ENCODE peak calls at places on chromosomes 16 and 17, in five cellular contexts. F is effector CD4-positive, alpha-beta T cell; I is H54; K is stimulated activated CD4-positive, alpha-beta T cell treated with anti-CD3 and anti-CD28 coated beads, TNF-alpha, amount 100 ng/mL, for 48 hours; X is HCEC 1CT. Q is an unnamed sample.

GRCh38 chr16:89330177-89330856 is 112.8 kb downstream of the ZNF778 start:
- DNase-seq in F (peak), I (peak), K (no peak), X (no peak), Q (no peak)

GRCh38 chr17:35313875-35314409 is 59.5 kb downstream of the SLFN11 start:
- DNase-seq in F (peak), I (no peak), K (no peak), X (no peak), Q (no peak)

GRCh38 chr16:12412890-12413289 is 390.8 kb downstream of the CPPED1 start:
- DNase-seq in F (no peak), I (no peak), K (no peak), X (no peak), Q (no peak)

GRCh38 chr16:24834459-24835335 is 11.1 kb upstream of the SLC5A11 start:
- DNase-seq in F (no peak), I (no peak), K (no peak), X (peak), Q (no peak)

GRCh38 chr17:11240041-11240801 is 792 bp upstream of the SHISA6 start:
- DNase-seq in F (no peak), I (no peak), K (no peak), X (no peak), Q (no peak)

GRCh38 chr17:4475463-4475862 is 23.2 kb upstream of the SPNS2 start:
- DNase-seq in F (no peak), I (no peak), K (no peak), X (no peak), Q (no peak)

GRCh38 chr17:2179615-2180295 is 123.8 kb downstream of the SMG6 start:
- DNase-seq in F (no peak), I (no peak), K (no peak), X (peak), Q (no peak)

GRCh38 chr16:55372792-55373488 is 48.9 kb downstream of the IRX6 start:
- DNase-seq in F (no peak), I (no peak), K (no peak), X (no peak), Q (no peak)

GRCh38 chr17:77353684-77354419 is 213.1 kb downstream of the SEC14L1 start:
- DNase-seq in F (no peak), I (no peak), K (no peak), X (no peak), Q (no peak)

GRCh38 chr17:40560592-40561293 is 4.5 kb downstream of the CCR7 start:
- DNase-seq in F (peak), I (no peak), K (peak), X (no peak), Q (no peak)

GRCh38 chr17:58313815-58314705 is 14.5 kb downstream of the TSPOAP1 start:
- DNase-seq in F (no peak), I (no peak), K (no peak), X (no peak), Q (no peak)

GRCh38 chr16:533391-534088 is 6.0 kb downstream of the CAPN15 start:
- DNase-seq in F (no peak), I (no peak), K (no peak), X (no peak), Q (no peak)

GRCh38 chr16:78925071-78925714 is 675.3 kb downstream of the MAF start:
- DNase-seq in F (no peak), I (no peak), K (no peak), X (no peak), Q (no peak)

GRCh38 chr17:77474292-77474988 is 333.7 kb downstream of the SEC14L1 start:
- DNase-seq in F (no peak), I (no peak), K (no peak), X (no peak), Q (no peak)

GRCh38 chr17:4956493-4957061 is 5.7 kb downstream of the ENO3 start:
- DNase-seq in F (peak), I (no peak), K (no peak), X (peak), Q (no peak)

GRCh38 chr16:27401768-27402568 is at the start of gene IL21R:
- DNase-seq in F (peak), I (peak), K (peak), X (no peak), Q (peak)

GRCh38 chr17:69170377-69170776 is 28.7 kb upstream of the ABCA6 start:
- DNase-seq in F (no peak), I (no peak), K (no peak), X (no peak), Q (peak)

GRCh38 chr16:79181419-79181818 is 419.1 kb downstream of the MAF start:
- DNase-seq in F (no peak), I (no peak), K (no peak), X (no peak), Q (no peak)

GRCh38 chr17:17576772-17577234 is 14.7 kb downstream of the PEMT start:
- DNase-seq in F (no peak), I (no peak), K (no peak), X (no peak), Q (no peak)

GRCh38 chr17:350706-351435 is 1.7 kb downstream of the RPH3AL start:
- DNase-seq in F (no peak), I (peak), K (no peak), X (peak), Q (peak)

GRCh38 chr16:21088143-21088542 is 62.5 kb downstream of the DNAH3 start:
- DNase-seq in F (no peak), I (no peak), K (no peak), X (no peak), Q (no peak)

GRCh38 chr17:17887752-17888304 is 51.0 kb upstream of the SREBF1 start:
- DNase-seq in F (no peak), I (no peak), K (no peak), X (no peak), Q (no peak)

GRCh38 chr16:88713568-88714419 is 7.5 kb downstream of the CTU2 start:
- DNase-seq in F (no peak), I (peak), K (no peak), X (no peak), Q (no peak)

GRCh38 chr17:78343099-78343432 is 16.8 kb downstream of the SOCS3 start:
- DNase-seq in F (no peak), I (peak), K (no peak), X (peak), Q (no peak)

Q was measured in CMK.